ENCODE peak calls at places on chromosome 19, in six cellular contexts. One of them, this sample, is unnamed.

GRCh38 chr19:41501854-41502253 is 58.9 kb downstream of the ERICH4 start:
- DNase-seq in neural crest cell: no peak
- DNase-seq in stimulated activated CD4-positive, alpha-beta T cell treated with anti-CD3 and anti-CD28 coated beads, Interleukin-1b, Interleukin-23, amount 100 ng/mL, for 4 hours: no peak
- DNase-seq in stimulated activated naive CD8-positive, alpha-beta T cell treated with anti-CD3 and anti-CD28 coated beads, Interleukin-15, amount 100 ng/mL, for 72 hours: no peak
- DNase-seq in ACHN: no peak
- DNase-seq in EL: no peak
- DNase-seq in this sample: no peak

GRCh38 chr19:3932931-3933810 is at the start of gene NMRK2:
- DNase-seq in stimulated activated naive CD8-positive, alpha-beta T cell treated with anti-CD3 and anti-CD28 coated beads, Interleukin-15, amount 100 ng/mL, for 72 hours: no peak
- DNase-seq in ACHN: no peak
- DNase-seq in stimulated activated CD4-positive, alpha-beta T cell treated with anti-CD3 and anti-CD28 coated beads, Interleukin-1b, Interleukin-23, amount 100 ng/mL, for 4 hours: no peak
- DNase-seq in neural crest cell: no peak
- DNase-seq in EL: no peak
- DNase-seq in this sample: no peak

GRCh38 chr19:13160557-13160956 is 10.3 kb downstream of the IER2 start:
- DNase-seq in ACHN: no peak
- DNase-seq in neural crest cell: no peak
- DNase-seq in stimulated activated CD4-positive, alpha-beta T cell treated with anti-CD3 and anti-CD28 coated beads, Interleukin-1b, Interleukin-23, amount 100 ng/mL, for 4 hours: no peak
- DNase-seq in stimulated activated naive CD8-positive, alpha-beta T cell treated with anti-CD3 and anti-CD28 coated beads, Interleukin-15, amount 100 ng/mL, for 72 hours: no peak
- DNase-seq in EL: peak; percentile 63
- DNase-seq in this sample: no peak

GRCh38 chr19:52188822-52189744 is 769 bp upstream of the PPP2R1A start:
- DNase-seq in ACHN: no peak
- DNase-seq in stimulated activated naive CD8-positive, alpha-beta T cell treated with anti-CD3 and anti-CD28 coated beads, Interleukin-15, amount 100 ng/mL, for 72 hours: no peak
- DNase-seq in stimulated activated CD4-positive, alpha-beta T cell treated with anti-CD3 and anti-CD28 coated beads, Interleukin-1b, Interleukin-23, amount 100 ng/mL, for 4 hours: no peak
- DNase-seq in EL: no peak
- DNase-seq in neural crest cell: peak; percentile 90
- DNase-seq in this sample: no peak

GRCh38 chr19:38905186-38905539 is 5.4 kb downstream of the NFKBIB start:
- DNase-seq in ACHN: no peak
- DNase-seq in EL: no peak
- DNase-seq in stimulated activated CD4-positive, alpha-beta T cell treated with anti-CD3 and anti-CD28 coated beads, Interleukin-1b, Interleukin-23, amount 100 ng/mL, for 4 hours: no peak
- DNase-seq in neural crest cell: no peak
- DNase-seq in stimulated activated naive CD8-positive, alpha-beta T cell treated with anti-CD3 and anti-CD28 coated beads, Interleukin-15, amount 100 ng/mL, for 72 hours: no peak
- DNase-seq in this sample: no peak

GRCh38 chr19:10587022-10587838 is at the start of gene AP1M2:
- DNase-seq in stimulated activated CD4-positive, alpha-beta T cell treated with anti-CD3 and anti-CD28 coated beads, Interleukin-1b, Interleukin-23, amount 100 ng/mL, for 4 hours: no peak
- DNase-seq in EL: no peak
- DNase-seq in neural crest cell: no peak
- DNase-seq in ACHN: no peak
- DNase-seq in stimulated activated naive CD8-positive, alpha-beta T cell treated with anti-CD3 and anti-CD28 coated beads, Interleukin-15, amount 100 ng/mL, for 72 hours: no peak
- DNase-seq in this sample: no peak

GRCh38 chr19:6774821-6775707 is 2.6 kb downstream of the VAV1 start:
- DNase-seq in EL: no peak
- DNase-seq in ACHN: no peak
- DNase-seq in stimulated activated naive CD8-positive, alpha-beta T cell treated with anti-CD3 and anti-CD28 coated beads, Interleukin-15, amount 100 ng/mL, for 72 hours: no peak
- DNase-seq in stimulated activated CD4-positive, alpha-beta T cell treated with anti-CD3 and anti-CD28 coated beads, Interleukin-1b, Interleukin-23, amount 100 ng/mL, for 4 hours: no peak
- DNase-seq in neural crest cell: no peak
- DNase-seq in this sample: no peak

GRCh38 chr19:41997121-41997850 is 3.3 kb upstream of the ATP1A3 start:
- DNase-seq in EL: peak; percentile 40
- DNase-seq in stimulated activated CD4-positive, alpha-beta T cell treated with anti-CD3 and anti-CD28 coated beads, Interleukin-1b, Interleukin-23, amount 100 ng/mL, for 4 hours: no peak
- DNase-seq in neural crest cell: peak; percentile 61
- DNase-seq in ACHN: peak; percentile 48
- DNase-seq in stimulated activated naive CD8-positive, alpha-beta T cell treated with anti-CD3 and anti-CD28 coated beads, Interleukin-15, amount 100 ng/mL, for 72 hours: peak; percentile 51
- DNase-seq in this sample: peak; percentile 63

GRCh38 chr19:15869109-15869555 is 28.7 kb downstream of the CYP4F2 start:
- DNase-seq in ACHN: peak; percentile 1
- DNase-seq in EL: peak; percentile 26
- DNase-seq in stimulated activated CD4-positive, alpha-beta T cell treated with anti-CD3 and anti-CD28 coated beads, Interleukin-1b, Interleukin-23, amount 100 ng/mL, for 4 hours: peak; percentile 12
- DNase-seq in neural crest cell: no peak
- DNase-seq in stimulated activated naive CD8-positive, alpha-beta T cell treated with anti-CD3 and anti-CD28 coated beads, Interleukin-15, amount 100 ng/mL, for 72 hours: no peak
- DNase-seq in this sample: no peak

GRCh38 chr19:36421749-36422481 is 3.5 kb upstream of the ZFP82 start:
- DNase-seq in stimulated activated CD4-positive, alpha-beta T cell treated with anti-CD3 and anti-CD28 coated beads, Interleukin-1b, Interleukin-23, amount 100 ng/mL, for 4 hours: no peak
- DNase-seq in ACHN: no peak
- DNase-seq in EL: peak; percentile 25
- DNase-seq in neural crest cell: no peak
- DNase-seq in stimulated activated naive CD8-positive, alpha-beta T cell treated with anti-CD3 and anti-CD28 coated beads, Interleukin-15, amount 100 ng/mL, for 72 hours: no peak
- DNase-seq in this sample: no peak

GRCh38 chr19:45947926-45948325 is 25.7 kb downstream of the NOVA2 start:
- DNase-seq in ACHN: peak; percentile 3
- DNase-seq in stimulated activated naive CD8-positive, alpha-beta T cell treated with anti-CD3 and anti-CD28 coated beads, Interleukin-15, amount 100 ng/mL, for 72 hours: no peak
- DNase-seq in neural crest cell: no peak
- DNase-seq in stimulated activated CD4-positive, alpha-beta T cell treated with anti-CD3 and anti-CD28 coated beads, Interleukin-1b, Interleukin-23, amount 100 ng/mL, for 4 hours: no peak
- DNase-seq in EL: peak; percentile 18
- DNase-seq in this sample: no peak

GRCh38 chr19:44499559-44499958 is 763 bp downstream of the ZNF180 start:
- DNase-seq in ACHN: peak; percentile 1
- DNase-seq in EL: peak; percentile 16
- DNase-seq in neural crest cell: no peak
- DNase-seq in stimulated activated naive CD8-positive, alpha-beta T cell treated with anti-CD3 and anti-CD28 coated beads, Interleukin-15, amount 100 ng/mL, for 72 hours: peak; percentile 8
- DNase-seq in stimulated activated CD4-positive, alpha-beta T cell treated with anti-CD3 and anti-CD28 coated beads, Interleukin-1b, Interleukin-23, amount 100 ng/mL, for 4 hours: no peak
- DNase-seq in this sample: no peak

GRCh38 chr19:17576758-17577532 is 21.5 kb downstream of the COLGALT1 start:
- DNase-seq in EL: peak; percentile 8
- DNase-seq in ACHN: peak; percentile 10
- DNase-seq in stimulated activated CD4-positive, alpha-beta T cell treated with anti-CD3 and anti-CD28 coated beads, Interleukin-1b, Interleukin-23, amount 100 ng/mL, for 4 hours: no peak
- DNase-seq in neural crest cell: peak; percentile 54
- DNase-seq in stimulated activated naive CD8-positive, alpha-beta T cell treated with anti-CD3 and anti-CD28 coated beads, Interleukin-15, amount 100 ng/mL, for 72 hours: no peak
- DNase-seq in this sample: no peak

GRCh38 chr19:14073925-14074838 is 1.6 kb downstream of the MISP3 start:
- DNase-seq in neural crest cell: no peak
- DNase-seq in EL: peak; percentile 51
- DNase-seq in stimulated activated CD4-positive, alpha-beta T cell treated with anti-CD3 and anti-CD28 coated beads, Interleukin-1b, Interleukin-23, amount 100 ng/mL, for 4 hours: no peak
- DNase-seq in ACHN: peak; percentile 19
- DNase-seq in stimulated activated naive CD8-positive, alpha-beta T cell treated with anti-CD3 and anti-CD28 coated beads, Interleukin-15, amount 100 ng/mL, for 72 hours: no peak
- DNase-seq in this sample: no peak

GRCh38 chr19:3366104-3366760 is at the start of gene NFIC:
- DNase-seq in ACHN: peak; percentile 64
- DNase-seq in stimulated activated naive CD8-positive, alpha-beta T cell treated with anti-CD3 and anti-CD28 coated beads, Interleukin-15, amount 100 ng/mL, for 72 hours: peak; percentile 12
- DNase-seq in stimulated activated CD4-positive, alpha-beta T cell treated with anti-CD3 and anti-CD28 coated beads, Interleukin-1b, Interleukin-23, amount 100 ng/mL, for 4 hours: peak; percentile 31
- DNase-seq in neural crest cell: no peak
- DNase-seq in EL: peak; percentile 91
- DNase-seq in this sample: peak; percentile 64

GRCh38 chr19:38251564-38252051 is 4.6 kb downstream of the PPP1R14A start:
- DNase-seq in ACHN: no peak
- DNase-seq in neural crest cell: no peak
- DNase-seq in stimulated activated naive CD8-positive, alpha-beta T cell treated with anti-CD3 and anti-CD28 coated beads, Interleukin-15, amount 100 ng/mL, for 72 hours: no peak
- DNase-seq in stimulated activated CD4-positive, alpha-beta T cell treated with anti-CD3 and anti-CD28 coated beads, Interleukin-1b, Interleukin-23, amount 100 ng/mL, for 4 hours: no peak
- DNase-seq in EL: no peak
- DNase-seq in this sample: no peak